ENCODE peak calls at places on chromosomes 16 and 17, in six cellular contexts. Z is AG20443; B is mesenchymal stem cell; R is CD4-positive, alpha-beta memory T cell; I is prostate gland; U is left kidney. F is an unnamed sample.
A peak's percentile ranks its signal among the peaks of the same experiment; 100 is the strongest.

GRCh38 chr16:46918905-46919792 is 35.0 kb downstream of the GPT2 start:
- DNase-seq in Z (no peak), B (peak; percentile 22), R (no peak), I (no peak), U (peak; percentile 84), F (no peak)

GRCh38 chr17:73315481-73315880 is 3.7 kb upstream of the CDC42EP4 start:
- DNase-seq in Z (no peak), B (no peak), R (no peak), I (no peak), U (no peak), F (no peak)

GRCh38 chr17:47711366-47712099 is 17.6 kb downstream of the TBKBP1 start:
- DNase-seq in Z (no peak), B (no peak), R (peak; percentile 20), I (no peak), U (no peak), F (no peak)

GRCh38 chr16:85948870-85949269 is 49.9 kb downstream of the IRF8 start:
- DNase-seq in Z (no peak), B (no peak), R (no peak), I (no peak), U (no peak), F (no peak)

GRCh38 chr17:54891176-54891821 is 9.4 kb upstream of the TOM1L1 start:
- DNase-seq in Z (peak; percentile 85), B (peak; percentile 72), R (no peak), I (peak; percentile 19), U (peak; percentile 89), F (no peak)

GRCh38 chr17:61314368-61315078 is 85.1 kb upstream of the TBX2 start:
- DNase-seq in Z (peak; percentile 73), B (no peak), R (no peak), I (peak; percentile 68), U (peak; percentile 56), F (no peak)

GRCh38 chr16:500699-501098 is 26.8 kb upstream of the CAPN15 start:
- DNase-seq in Z (no peak), B (no peak), R (no peak), I (no peak), U (no peak), F (no peak)

GRCh38 chr16:67179421-67180080 is 4.2 kb downstream of the MATCAP1 start:
- DNase-seq in Z (no peak), B (no peak), R (no peak), I (no peak), U (no peak), F (no peak)

GRCh38 chr16:60064026-60064425 is 1329.9 kb upstream of the GOT2 start:
- DNase-seq in Z (no peak), B (no peak), R (no peak), I (no peak), U (no peak), F (no peak)

GRCh38 chr17:53948323-53948722 is 125.6 kb downstream of the KIF2B start:
- DNase-seq in Z (no peak), B (no peak), R (no peak), I (no peak), U (no peak), F (no peak)

GRCh38 chr16:3012828-3013420 is at the start of gene CLDN9:
- DNase-seq in Z (no peak), B (no peak), R (no peak), I (no peak), U (peak; percentile 85), F (no peak)

GRCh38 chr16:65908568-65908967 is 457.9 kb upstream of the CDH5 start:
- DNase-seq in Z (no peak), B (no peak), R (no peak), I (no peak), U (peak; percentile 52), F (no peak)

GRCh38 chr16:65285128-65286120 is 163.6 kb upstream of the CDH11 start:
- DNase-seq in Z (peak; percentile 15), B (peak; percentile 48), R (no peak), I (no peak), U (peak; percentile 20), F (no peak)

GRCh38 chr17:33778505-33779398 is 476.3 kb upstream of the CCL2 start:
- DNase-seq in Z (peak; percentile 83), B (peak; percentile 47), R (no peak), I (peak; percentile 31), U (peak; percentile 81), F (no peak)

GRCh38 chr16:16062023-16062932 is 112.9 kb downstream of the ABCC1 start:
- DNase-seq in Z (no peak), B (peak; percentile 41), R (no peak), I (no peak), U (no peak), F (no peak)

GRCh38 chr17:39231587-39232551 is 6.1 kb upstream of the STAC2 start:
- DNase-seq in Z (peak; percentile 86), B (peak; percentile 37), R (peak; percentile 71), I (no peak), U (peak; percentile 80), F (no peak)

GRCh38 chr17:28133562-28133970 is 91.1 kb downstream of the NLK start:
- DNase-seq in Z (peak; percentile 29), B (peak; percentile 53), R (no peak), I (no peak), U (no peak), F (no peak)

GRCh38 chr17:80113033-80113484 is 11.7 kb downstream of the GAA start:
- DNase-seq in Z (no peak), B (no peak), R (no peak), I (no peak), U (peak; percentile 56), F (no peak)

GRCh38 chr17:27657620-27658019 is 26.6 kb downstream of the LGALS9 start:
- DNase-seq in Z (no peak), B (peak; percentile 12), R (no peak), I (no peak), U (peak; percentile 72), F (no peak)

F was measured in osteocyte.